ENCODE peak calls at places on chromosomes 11 and 22, in four cellular contexts. One of them, this sample, is unnamed.

GRCh38 chr11:101862410-101863233 is 52.2 kb upstream of the CEP126 start:
- DNase-seq in activated CD4-positive, CD25-positive, alpha-beta regulatory T cell: no peak
- DNase-seq in brain microvascular endothelial cell: peak
- DNase-seq in OCI-LY7: peak
- DNase-seq in this sample: no peak

GRCh38 chr11:116725434-116726221 is 47.2 kb downstream of the BUD13 start:
- DNase-seq in OCI-LY7: no peak
- DNase-seq in brain microvascular endothelial cell: peak
- DNase-seq in activated CD4-positive, CD25-positive, alpha-beta regulatory T cell: no peak
- DNase-seq in this sample: no peak

GRCh38 chr11:61787928-61788491 is 4.4 kb downstream of the TMEM258 start:
- DNase-seq in activated CD4-positive, CD25-positive, alpha-beta regulatory T cell: no peak
- DNase-seq in OCI-LY7: peak
- DNase-seq in brain microvascular endothelial cell: peak
- DNase-seq in this sample: no peak

GRCh38 chr11:92314499-92314898 is 89.9 kb downstream of the FAT3 start:
- DNase-seq in activated CD4-positive, CD25-positive, alpha-beta regulatory T cell: no peak
- DNase-seq in OCI-LY7: no peak
- DNase-seq in brain microvascular endothelial cell: no peak
- DNase-seq in this sample: no peak

GRCh38 chr11:126601550-126602215 is 246.2 kb downstream of the ST3GAL4 start:
- DNase-seq in OCI-LY7: no peak
- DNase-seq in brain microvascular endothelial cell: no peak
- DNase-seq in activated CD4-positive, CD25-positive, alpha-beta regulatory T cell: no peak
- DNase-seq in this sample: no peak

GRCh38 chr11:46658259-46658658 is 40.9 kb downstream of the ATG13 start:
- DNase-seq in brain microvascular endothelial cell: peak
- DNase-seq in activated CD4-positive, CD25-positive, alpha-beta regulatory T cell: no peak
- DNase-seq in OCI-LY7: no peak
- DNase-seq in this sample: no peak

GRCh38 chr11:61270354-61271070 is 24.6 kb downstream of the VWCE start:
- DNase-seq in brain microvascular endothelial cell: no peak
- DNase-seq in OCI-LY7: no peak
- DNase-seq in activated CD4-positive, CD25-positive, alpha-beta regulatory T cell: no peak
- DNase-seq in this sample: no peak

GRCh38 chr22:40410272-40410671 is 39.9 kb downstream of the SGSM3 start:
- DNase-seq in activated CD4-positive, CD25-positive, alpha-beta regulatory T cell: no peak
- DNase-seq in brain microvascular endothelial cell: no peak
- DNase-seq in OCI-LY7: no peak
- DNase-seq in this sample: no peak

GRCh38 chr22:47299879-47300697 is 537.6 kb downstream of the TBC1D22A start:
- DNase-seq in OCI-LY7: no peak
- DNase-seq in brain microvascular endothelial cell: no peak
- DNase-seq in activated CD4-positive, CD25-positive, alpha-beta regulatory T cell: no peak
- DNase-seq in this sample: no peak

GRCh38 chr11:103035656-103036434 is 56.1 kb downstream of the DCUN1D5 start:
- DNase-seq in activated CD4-positive, CD25-positive, alpha-beta regulatory T cell: peak
- DNase-seq in OCI-LY7: peak
- DNase-seq in brain microvascular endothelial cell: peak
- DNase-seq in this sample: peak

GRCh38 chr11:118638726-118639125 is 31.3 kb downstream of the PHLDB1 start:
- DNase-seq in OCI-LY7: no peak
- DNase-seq in brain microvascular endothelial cell: no peak
- DNase-seq in activated CD4-positive, CD25-positive, alpha-beta regulatory T cell: no peak
- DNase-seq in this sample: no peak

GRCh38 chr11:103709366-103709765 is 327.1 kb upstream of the DDI1 start:
- DNase-seq in activated CD4-positive, CD25-positive, alpha-beta regulatory T cell: no peak
- DNase-seq in OCI-LY7: peak
- DNase-seq in brain microvascular endothelial cell: no peak
- DNase-seq in this sample: no peak